ENCODE peak calls at places on chromosomes 3 and 15, in seven cellular contexts. G, M, H, J, L, W and S are unnamed samples.

GRCh38 chr3:134477938-134478337 is 7.8 kb downstream of the ANAPC13 start:
- DNase-seq in G (no peak), L (no peak), J (no peak), H (no peak), M (no peak), W (no peak), S (no peak)

GRCh38 chr3:48598323-48599076 is 3.4 kb upstream of the COL7A1 start:
- DNase-seq in L (peak; percentile 38), M (no peak), W (peak; percentile 92), G (no peak), J (peak; percentile 92), H (peak; percentile 90), S (no peak)

GRCh38 chr3:187739125-187739560 is 6.1 kb downstream of the BCL6 start:
- DNase-seq in L (peak; percentile 47), H (peak; percentile 51), W (no peak), G (no peak), J (no peak), M (no peak), S (peak; percentile 89)

GRCh38 chr3:105837947-105838346 is 30.9 kb downstream of the CBLB start:
- DNase-seq in H (no peak), J (no peak), W (no peak), M (no peak), L (no peak), G (no peak), S (no peak)

GRCh38 chr15:44035781-44036699 is 159.0 kb downstream of the FRMD5 start:
- DNase-seq in L (no peak), W (peak; percentile 31), M (no peak), H (no peak), G (peak; percentile 12), J (peak; percentile 47), S (no peak)

GRCh38 chr15:44289352-44289790 is 852 bp downstream of the GOLM2 start:
- DNase-seq in G (peak; percentile 37), H (no peak), J (no peak), L (no peak), W (peak; percentile 23), M (no peak), S (no peak)

GRCh38 chr15:33543957-33544356 is 233.2 kb downstream of the RYR3 start:
- DNase-seq in L (no peak), J (no peak), W (no peak), M (no peak), H (no peak), G (no peak), S (no peak)

GRCh38 chr3:153070153-153070868 is 91.7 kb upstream of the RAP2B start:
- DNase-seq in W (peak; percentile 88), J (peak; percentile 59), H (no peak), L (no peak), G (no peak), M (no peak), S (no peak)

GRCh38 chr3:55661141-55661540 is 174.0 kb upstream of the WNT5A start:
- DNase-seq in W (no peak), H (no peak), L (no peak), G (no peak), J (no peak), M (no peak), S (no peak)

GRCh38 chr15:37045859-37046318 is 54.5 kb downstream of the MEIS2 start:
- DNase-seq in M (peak; percentile 48), J (no peak), H (no peak), W (no peak), L (no peak), G (no peak), S (no peak)

GRCh38 chr15:100670505-100671021 is 68.2 kb downstream of the ASB7 start:
- DNase-seq in W (no peak), J (no peak), H (no peak), M (no peak), G (no peak), L (no peak), S (peak; percentile 34)

GRCh38 chr15:98889930-98890695 is 117.5 kb downstream of the PGPEP1L start:
- DNase-seq in M (no peak), G (peak; percentile 60), L (no peak), J (peak; percentile 64), W (peak; percentile 97), H (no peak), S (no peak)

DNA sequence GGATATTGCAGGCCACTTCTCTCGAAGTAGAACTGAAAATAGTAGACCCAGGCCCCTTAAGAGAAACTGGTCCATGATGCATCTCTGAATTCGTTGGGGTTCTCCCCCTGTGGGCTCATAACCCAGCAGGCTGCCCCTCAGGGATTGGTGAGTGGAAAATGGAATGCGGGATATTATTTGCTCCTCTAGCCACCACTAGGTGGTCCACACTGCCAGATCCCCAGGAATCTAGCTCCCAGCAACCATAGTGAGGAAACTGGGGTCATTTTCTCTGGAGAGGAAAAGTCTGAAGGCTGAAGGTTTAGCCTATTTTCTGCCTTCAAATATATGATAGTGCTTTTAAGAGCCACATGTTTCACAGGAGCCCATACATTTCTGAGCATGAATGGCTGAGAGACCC is 6.7 kb downstream of the CX3CR1 start:
- DNase-seq in W (no peak), H (no peak), L (no peak), G (no peak), M (no peak), J (no peak), S (no peak)
- TF ChIP-seq CTCF in W (peak; percentile 19), H (no peak), L (no peak), G (peak; percentile 15), M (no peak), J (peak; percentile 13), S (no peak)

GRCh38 chr3:149221783-149222517 is at the start of gene CP:
- DNase-seq in J (peak; percentile 12), M (no peak), H (no peak), G (no peak), L (no peak), W (no peak), S (no peak)

GRCh38 chr3:149227591-149228268 is 6.1 kb upstream of the CP start:
- DNase-seq in H (no peak), G (no peak), W (peak; percentile 5), J (no peak), L (no peak), M (no peak), S (no peak)

GRCh38 chr3:149223461-149223820 is 1.8 kb upstream of the CP start:
- DNase-seq in H (no peak), W (no peak), J (no peak), M (no peak), G (no peak), L (no peak), S (no peak)

DNA sequence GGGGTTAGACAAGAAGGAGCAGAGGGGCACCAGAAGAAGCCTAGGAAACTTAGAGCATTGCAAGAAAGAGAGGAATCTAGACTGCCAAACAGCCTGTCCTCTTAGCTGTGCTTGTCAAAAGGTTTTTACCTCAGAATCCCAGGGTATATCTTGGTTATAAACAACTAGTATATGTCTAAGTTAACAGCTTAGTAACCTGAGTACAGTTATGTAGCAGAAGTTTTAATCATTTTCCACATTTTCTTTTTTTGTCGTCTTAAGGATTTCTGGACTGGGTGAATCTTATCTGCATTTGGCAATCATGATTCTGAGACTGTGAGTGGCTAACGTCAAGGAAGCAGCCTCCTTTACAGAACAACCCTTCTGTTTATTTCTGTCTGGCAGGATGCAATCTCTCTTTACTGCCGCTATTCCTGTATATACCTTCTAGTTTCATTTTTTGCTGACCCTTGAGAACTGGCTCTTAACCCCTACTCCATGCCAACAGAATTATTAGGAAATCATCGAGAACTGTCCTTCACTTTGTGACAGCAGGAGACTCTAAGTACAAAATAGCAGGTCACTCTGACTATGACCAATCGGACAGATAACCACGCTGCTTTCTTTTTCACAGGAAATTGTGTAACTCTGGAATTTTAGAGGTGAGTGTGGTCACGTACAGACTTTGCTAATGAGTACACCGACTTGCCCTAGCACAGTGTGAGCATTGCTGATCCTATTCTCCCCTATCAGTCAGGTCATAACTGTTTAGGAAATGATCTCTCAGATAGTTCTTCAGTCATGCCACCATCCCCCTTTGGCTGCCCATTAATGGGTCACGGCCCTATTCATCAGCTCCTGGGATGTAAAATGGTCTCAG is 3.3 kb upstream of the CP start:
- DNase-seq in W (peak; percentile 70), L (no peak), G (peak; percentile 89), H (no peak), M (peak; percentile 29), J (peak; percentile 74), S (no peak)
- H3K4me3 ChIP-seq in W (peak overlapping the region; percentile 40), L (no peak overlapping the region), G (peak overlapping the region; percentile 55), H (peak overlapping the region; percentile 11), M (peak overlapping the region; percentile 44), J (peak overlapping the region; percentile 41), S (peak overlapping the region; percentile 36)

GRCh38 chr15:70509282-70510272 is 253.8 kb downstream of the UACA start:
- DNase-seq in M (peak; percentile 66), L (no peak), W (no peak), G (no peak), H (no peak), J (no peak), S (peak; percentile 78)

GRCh38 chr15:70505971-70506887 is 257.1 kb downstream of the UACA start:
- DNase-seq in L (no peak), G (no peak), M (no peak), H (no peak), J (no peak), W (no peak), S (peak; percentile 38)

GRCh38 chr15:70510433-70510832 is 252.9 kb downstream of the UACA start:
- DNase-seq in L (no peak), J (no peak), W (no peak), G (no peak), M (no peak), H (no peak), S (no peak)

GRCh38 chr15:70507772-70508351 is 255.5 kb downstream of the UACA start:
- DNase-seq in H (no peak), W (peak; percentile 57), G (peak; percentile 49), M (peak; percentile 77), J (peak; percentile 59), L (no peak), S (peak; percentile 84)

GRCh38 chr15:70508561-70509281 is 254.6 kb downstream of the UACA start:
- DNase-seq in G (peak; percentile 54), M (peak; percentile 64), W (peak; percentile 93), H (no peak), J (peak; percentile 89), L (no peak), S (peak; percentile 57)
- TF ChIP-seq CTCF in G (no peak), M (no peak), W (peak; percentile 2), H (no peak), J (no peak), L (no peak), S (no peak)

GRCh38 chr3:73143401-73143800 is 81.9 kb downstream of the EBLN2 start:
- DNase-seq in H (no peak), M (no peak), G (no peak), L (no peak), W (no peak), J (no peak), S (no peak)
- H3K4me3 ChIP-seq in H (no peak overlapping the region), M (no peak overlapping the region), G (no peak overlapping the region), L (no peak overlapping the region), W (no peak overlapping the region), J (no peak overlapping the region), S (no peak overlapping the region)